ENCODE peak calls at places on chromosomes 11 and 22, in nine cellular contexts. I is GM23248; T is coronary artery; A is suprapubic skin; E is CD8-positive, alpha-beta T cell; F is lung; W is breast epithelium; V is A549; R is H1. Z is an unnamed sample.

GRCh38 chr11:112903310-112903709 is 57.9 kb upstream of the NCAM1 start:
- DNase-seq in I (no peak), T (no peak), A (no peak), E (no peak), F (no peak), W (no peak), V (no peak), R (no peak), Z (no peak)

GRCh38 chr11:820655-821512 is 2.2 kb downstream of the PNPLA2 start:
- DNase-seq in I (peak; percentile 89), T (peak; percentile 97), A (no peak), E (no peak), F (peak; percentile 88), W (peak; percentile 85), V (peak; percentile 85), R (no peak), Z (no peak)

GRCh38 chr11:47466701-47467250 is 17.8 kb upstream of the RAPSN start:
- DNase-seq in I (peak; percentile 46), T (no peak), A (no peak), E (no peak), F (no peak), W (no peak), V (no peak), R (no peak), Z (peak; percentile 39)

GRCh38 chr11:64208796-64209562 is 2.5 kb downstream of the FERMT3 start:
- DNase-seq in I (no peak), T (no peak), A (no peak), E (no peak), F (no peak), W (no peak), V (no peak), R (no peak), Z (peak; percentile 58)

GRCh38 chr22:44276041-44276440 is 36.7 kb downstream of the SHISAL1 start:
- DNase-seq in I (no peak), T (no peak), A (no peak), E (no peak), F (no peak), W (no peak), V (no peak), R (no peak), Z (peak; percentile 41)

GRCh38 chr22:37381489-37381888 is 45.8 kb downstream of the ELFN2 start:
- DNase-seq in I (peak; percentile 49), T (no peak), A (no peak), E (no peak), F (no peak), W (no peak), V (no peak), R (no peak), Z (no peak)

GRCh38 chr11:69817265-69818236 is 1.7 kb downstream of the FGF3 start:
- DNase-seq in I (peak; percentile 19), T (no peak), A (no peak), E (no peak), F (no peak), W (no peak), V (peak; percentile 36), R (peak; percentile 74), Z (peak; percentile 88)

GRCh38 chr11:96246718-96247540 is 96.1 kb downstream of the MAML2 start:
- DNase-seq in I (peak; percentile 81), T (no peak), A (no peak), E (no peak), F (no peak), W (no peak), V (no peak), R (no peak), Z (no peak)

GRCh38 chr11:132941024-132941646 is 591.2 kb downstream of the OPCML start:
- DNase-seq in I (peak; percentile 63), T (no peak), A (no peak), E (no peak), F (no peak), W (no peak), V (no peak), R (no peak), Z (peak; percentile 40)
- H3K4me3 ChIP-seq in I (no peak overlapping the region), T (no peak overlapping the region), A (no peak overlapping the region), E (no peak overlapping the region), F (no peak overlapping the region), W (no peak overlapping the region), V (no peak overlapping the region), R (no peak overlapping the region), Z (no peak overlapping the region)

GRCh38 chr22:21948824-21949568 is 3.7 kb downstream of the PPM1F start:
- DNase-seq in I (no peak), T (no peak), A (no peak), E (no peak), F (no peak), W (no peak), V (no peak), R (no peak), Z (no peak)
- H3K4me3 ChIP-seq in I (no peak overlapping the region), T (no peak overlapping the region), A (no peak overlapping the region), E (no peak overlapping the region), F (no peak overlapping the region), W (no peak overlapping the region), V (no peak overlapping the region), R (no peak overlapping the region), Z (no peak overlapping the region)

GRCh38 chr11:86742436-86742805 is 57.9 kb upstream of the PRSS23 start:
- DNase-seq in I (peak; percentile 29), T (no peak), A (no peak), E (no peak), F (no peak), W (no peak), V (no peak), R (no peak), Z (no peak)

GRCh38 chr11:86740628-86741488 is 59.5 kb upstream of the PRSS23 start:
- DNase-seq in I (peak; percentile 98), T (peak; percentile 88), A (no peak), E (no peak), F (peak; percentile 62), W (peak; percentile 75), V (peak; percentile 77), R (no peak), Z (peak; percentile 51)

GRCh38 chr11:86745571-86745970 is 54.8 kb upstream of the PRSS23 start:
- DNase-seq in I (peak; percentile 43), T (no peak), A (no peak), E (no peak), F (no peak), W (no peak), V (no peak), R (no peak), Z (no peak)

GRCh38 chr11:86741489-86742435 is 58.6 kb upstream of the PRSS23 start:
- DNase-seq in I (peak; percentile 91), T (no peak), A (no peak), E (no peak), F (no peak), W (no peak), V (peak; percentile 64), R (no peak), Z (no peak)

GRCh38 chr11:86743223-86744118 is 56.9 kb upstream of the PRSS23 start:
- DNase-seq in I (peak; percentile 99), T (peak; percentile 89), A (no peak), E (no peak), F (peak; percentile 67), W (peak; percentile 37), V (peak; percentile 78), R (no peak), Z (no peak)
- H3K4me3 ChIP-seq in I (no peak overlapping the region), T (peak overlapping the region; percentile 33), A (no peak overlapping the region), E (no peak overlapping the region), F (no peak overlapping the region), W (no peak overlapping the region), V (no peak overlapping the region), R (no peak overlapping the region), Z (no peak overlapping the region)

GRCh38 chr11:125163431-125164011 is 1.0 kb upstream of the PKNOX2 start:
- DNase-seq in I (no peak), T (no peak), A (no peak), E (no peak), F (no peak), W (no peak), V (no peak), R (peak; percentile 74), Z (peak; percentile 77)
- H3K4me3 ChIP-seq in I (no peak overlapping the region), T (no peak overlapping the region), A (no peak overlapping the region), E (no peak overlapping the region), F (no peak overlapping the region), W (no peak overlapping the region), V (no peak overlapping the region), R (peak overlapping the region; percentile 74), Z (no peak overlapping the region)

DNA sequence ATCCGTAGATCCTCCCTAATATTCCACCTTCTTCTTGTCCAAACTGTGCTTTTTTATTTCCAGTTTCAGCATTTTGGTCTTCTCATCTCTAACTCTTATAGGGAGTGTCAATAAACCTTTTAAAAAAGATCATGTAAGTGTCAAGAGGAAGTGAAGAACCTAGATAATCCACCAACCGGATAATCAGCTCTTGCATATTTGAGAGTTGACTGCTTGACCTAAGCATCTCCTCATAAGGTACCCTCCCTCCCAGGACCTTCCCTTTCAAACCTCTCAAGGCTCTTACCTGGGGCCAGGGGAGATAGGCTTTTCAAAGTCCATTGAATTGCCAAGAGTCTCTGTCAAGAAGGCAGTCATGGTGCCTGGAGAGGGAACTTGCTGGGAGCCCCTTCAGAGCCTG is 691 bp upstream of the EHF start:
- DNase-seq in I (no peak), T (no peak), A (no peak), E (no peak), F (no peak), W (no peak), V (no peak), R (no peak), Z (no peak)
- H3K4me3 ChIP-seq in I (no peak overlapping the region), T (no peak overlapping the region), A (no peak overlapping the region), E (no peak overlapping the region), F (no peak overlapping the region), W (no peak overlapping the region), V (no peak overlapping the region), R (no peak overlapping the region), Z (no peak overlapping the region)

GRCh38 chr11:62500066-62501035 is 46.3 kb downstream of the AHNAK start:
- DNase-seq in I (no peak), T (no peak), A (no peak), E (no peak), F (no peak), W (peak; percentile 83), V (no peak), R (no peak), Z (peak; percentile 64)
- H3K4me3 ChIP-seq in I (no peak overlapping the region), T (no peak overlapping the region), A (no peak overlapping the region), E (no peak overlapping the region), F (no peak overlapping the region), W (no peak overlapping the region), V (no peak overlapping the region), R (no peak overlapping the region), Z (no peak overlapping the region)

Z was measured in H7.